ENCODE peak calls at places on chromosomes 16 and 17, in four cellular contexts. W, L, Z and P are unnamed samples.

GRCh38 chr17:13323990-13324389 is 277.7 kb downstream of the HS3ST3A1 start:
- DNase-seq in W (no peak), L (peak; percentile 25), Z (no peak), P (no peak)

GRCh38 chr16:67967956-67968439 is 439 bp downstream of the SLC12A4 start:
- DNase-seq in W (peak; percentile 57), L (peak; percentile 69), Z (peak; percentile 38), P (no peak)

GRCh38 chr16:53055603-53056527 is 1.1 kb downstream of the CHD9 start:
- DNase-seq in W (peak; percentile 44), L (peak; percentile 22), Z (peak; percentile 21), P (no peak)

GRCh38 chr16:19066988-19067348 is 446 bp upstream of the COQ7 start:
- DNase-seq in W (no peak), L (no peak), Z (no peak), P (no peak)

GRCh38 chr17:3916013-3916696 is at the start of gene P2RX1:
- DNase-seq in W (peak; percentile 75), L (no peak), Z (peak; percentile 85), P (no peak)

GRCh38 chr16:3946604-3947180 is 66.2 kb upstream of the CREBBP start:
- DNase-seq in W (no peak), L (no peak), Z (no peak), P (no peak)

GRCh38 chr16:557463-558297 is 2.5 kb upstream of the PRR35 start:
- DNase-seq in W (no peak), L (no peak), Z (no peak), P (no peak)

GRCh38 chr17:34254651-34255380 is at the start of gene CCL2:
- DNase-seq in W (no peak), L (no peak), Z (no peak), P (peak; percentile 5)

GRCh38 chr17:14303343-14304221 is 2.7 kb downstream of the HS3ST3B1 start:
- DNase-seq in W (no peak), L (no peak), Z (peak; percentile 61), P (no peak)

GRCh38 chr17:410674-411401 is 58.2 kb upstream of the RPH3AL start:
- DNase-seq in W (peak; percentile 74), L (no peak), Z (no peak), P (no peak)

GRCh38 chr17:68587847-68588246 is 13.3 kb downstream of the FAM20A start:
- DNase-seq in W (no peak), L (no peak), Z (no peak), P (no peak)

GRCh38 chr17:50660042-50660886 is 25.6 kb downstream of the ABCC3 start:
- DNase-seq in W (no peak), L (no peak), Z (no peak), P (no peak)

GRCh38 chr16:80463303-80463702 is 77.5 kb upstream of the DYNLRB2 start:
- DNase-seq in W (no peak), L (peak; percentile 40), Z (no peak), P (no peak)

GRCh38 chr16:85566502-85567100 is 46.5 kb upstream of the GSE1 start:
- DNase-seq in W (no peak), L (no peak), Z (no peak), P (no peak)

GRCh38 chr16:15950167-15950854 is 895 bp downstream of the ABCC1 start:
- DNase-seq in W (peak; percentile 65), L (no peak), Z (peak; percentile 20), P (no peak)

GRCh38 chr16:24013733-24014645 is 178.2 kb downstream of the PRKCB start:
- DNase-seq in W (peak; percentile 80), L (no peak), Z (peak; percentile 98), P (no peak)

GRCh38 chr17:68491864-68492263 is 20.4 kb upstream of the PRKAR1A start:
- DNase-seq in W (no peak), L (no peak), Z (no peak), P (no peak)

GRCh38 chr17:35167046-35167445 is 19.4 kb downstream of the UNC45B start:
- DNase-seq in W (no peak), L (no peak), Z (no peak), P (no peak)

GRCh38 chr16:75256059-75256870 is 4.8 kb upstream of the BCAR1 start:
- DNase-seq in W (no peak), L (no peak), Z (no peak), P (no peak)

GRCh38 chr17:34318474-34318873 is 761 bp upstream of the CCL8 start:
- DNase-seq in W (no peak), L (no peak), Z (no peak), P (no peak)

GRCh38 chr16:13883266-13883665 is 36.7 kb upstream of the ERCC4 start:
- DNase-seq in W (no peak), L (no peak), Z (no peak), P (no peak)

GRCh38 chr16:57577691-57578224 is 35.3 kb downstream of the ADGRG5 start:
- DNase-seq in W (peak; percentile 92), L (no peak), Z (no peak), P (no peak)

GRCh38 chr17:53629188-53629587 is 193.5 kb upstream of the KIF2B start:
- DNase-seq in W (no peak), L (no peak), Z (no peak), P (no peak)

GRCh38 chr16:64866026-64866425 is 255.8 kb downstream of the CDH11 start:
- DNase-seq in W (no peak), L (no peak), Z (no peak), P (no peak)

GRCh38 chr16:19524866-19525723 is 1.4 kb downstream of the CCP110 start:
- DNase-seq in W (no peak), L (no peak), Z (no peak), P (peak; percentile 25)

GRCh38 chr16:87647431-87648185 is 45.3 kb downstream of the JPH3 start:
- DNase-seq in W (no peak), L (no peak), Z (no peak), P (no peak)

GRCh38 chr17:41024702-41025101 is 2.3 kb downstream of the KRTAP1-5 start:
- DNase-seq in W (no peak), L (no peak), Z (no peak), P (no peak)

GRCh38 chr17:77378318-77379064 is 237.7 kb downstream of the SEC14L1 start:
- DNase-seq in W (no peak), L (no peak), Z (no peak), P (no peak)

GRCh38 chr17:45230787-45231480 is 9.2 kb downstream of the FMNL1 start:
- DNase-seq in W (no peak), L (no peak), Z (no peak), P (no peak)

GRCh38 chr17:43536236-43537088 is 9.7 kb downstream of the ETV4 start:
- DNase-seq in W (no peak), L (no peak), Z (no peak), P (no peak)